ENCODE peak calls at places on chromosomes 5 and 9, in four cellular contexts. X, P, M and Q are unnamed samples.

GRCh38 chr9:98316445-98317133 is 61.1 kb upstream of the TBC1D2 start:
- DNase-seq in X (no peak), P (no peak), M (no peak), Q (no peak)

GRCh38 chr5:88140396-88140862 is 128.2 kb downstream of the TMEM161B start:
- DNase-seq in X (no peak), P (no peak), M (no peak), Q (no peak)

GRCh38 chr9:137053944-137054931 is at the start of gene ENTPD2:
- DNase-seq in X (no peak), P (no peak), M (peak), Q (peak)

GRCh38 chr5:177607452-177608192 is 7.7 kb downstream of the B4GALT7 start:
- DNase-seq in X (no peak), P (peak), M (peak), Q (peak)

GRCh38 chr5:138210985-138211384 is 2.1 kb downstream of the CDC23 start:
- DNase-seq in X (no peak), P (no peak), M (no peak), Q (no peak)

GRCh38 chr9:3343671-3344070 is 182.1 kb downstream of the RFX3 start:
- DNase-seq in X (no peak), P (no peak), M (peak), Q (no peak)

GRCh38 chr5:55276771-55277170 is 30.7 kb downstream of the DHX29 start:
- DNase-seq in X (no peak), P (no peak), M (no peak), Q (no peak)

GRCh38 chr5:168889039-168889438 is 309.9 kb upstream of the PANK3 start:
- DNase-seq in X (no peak), P (no peak), M (no peak), Q (no peak)

GRCh38 chr9:71119746-71120145 is 1.7 kb downstream of the TRPM3 start:
- DNase-seq in X (no peak), P (no peak), M (no peak), Q (no peak)

GRCh38 chr5:378301-378891 is 56.9 kb downstream of the AHRR start:
- DNase-seq in X (no peak), P (peak), M (no peak), Q (no peak)

GRCh38 chr5:144273232-144274027 is 102.8 kb downstream of the KCTD16 start:
- DNase-seq in X (no peak), P (no peak), M (no peak), Q (no peak)

GRCh38 chr5:61534481-61535267 is 202.6 kb downstream of the ZSWIM6 start:
- DNase-seq in X (no peak), P (no peak), M (no peak), Q (no peak)

DNA sequence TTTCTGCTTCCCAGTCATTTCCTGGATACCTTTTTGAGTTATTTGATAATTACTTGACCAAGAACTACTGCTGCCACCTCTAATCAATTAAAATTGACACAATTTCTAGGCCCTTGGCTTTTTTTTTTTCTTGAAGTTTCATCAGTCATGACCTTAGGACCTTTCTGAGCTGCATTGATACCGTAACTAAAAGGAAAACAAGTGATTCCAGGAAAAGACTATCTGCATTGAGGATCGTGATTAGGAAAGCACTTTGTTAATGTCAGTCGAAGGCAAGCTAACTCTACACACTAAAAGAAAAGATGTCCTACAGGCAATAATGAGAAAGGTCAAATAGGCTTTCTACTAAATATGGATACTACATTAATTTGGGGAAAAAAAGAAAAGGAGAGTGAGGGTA is 69.9 kb downstream of the ARSB start:
- DNase-seq in X (no peak), P (no peak), M (no peak), Q (no peak)
- TF ChIP-seq JUND in X (no peak), P (no peak), M (no peak), Q (no peak)

DNA sequence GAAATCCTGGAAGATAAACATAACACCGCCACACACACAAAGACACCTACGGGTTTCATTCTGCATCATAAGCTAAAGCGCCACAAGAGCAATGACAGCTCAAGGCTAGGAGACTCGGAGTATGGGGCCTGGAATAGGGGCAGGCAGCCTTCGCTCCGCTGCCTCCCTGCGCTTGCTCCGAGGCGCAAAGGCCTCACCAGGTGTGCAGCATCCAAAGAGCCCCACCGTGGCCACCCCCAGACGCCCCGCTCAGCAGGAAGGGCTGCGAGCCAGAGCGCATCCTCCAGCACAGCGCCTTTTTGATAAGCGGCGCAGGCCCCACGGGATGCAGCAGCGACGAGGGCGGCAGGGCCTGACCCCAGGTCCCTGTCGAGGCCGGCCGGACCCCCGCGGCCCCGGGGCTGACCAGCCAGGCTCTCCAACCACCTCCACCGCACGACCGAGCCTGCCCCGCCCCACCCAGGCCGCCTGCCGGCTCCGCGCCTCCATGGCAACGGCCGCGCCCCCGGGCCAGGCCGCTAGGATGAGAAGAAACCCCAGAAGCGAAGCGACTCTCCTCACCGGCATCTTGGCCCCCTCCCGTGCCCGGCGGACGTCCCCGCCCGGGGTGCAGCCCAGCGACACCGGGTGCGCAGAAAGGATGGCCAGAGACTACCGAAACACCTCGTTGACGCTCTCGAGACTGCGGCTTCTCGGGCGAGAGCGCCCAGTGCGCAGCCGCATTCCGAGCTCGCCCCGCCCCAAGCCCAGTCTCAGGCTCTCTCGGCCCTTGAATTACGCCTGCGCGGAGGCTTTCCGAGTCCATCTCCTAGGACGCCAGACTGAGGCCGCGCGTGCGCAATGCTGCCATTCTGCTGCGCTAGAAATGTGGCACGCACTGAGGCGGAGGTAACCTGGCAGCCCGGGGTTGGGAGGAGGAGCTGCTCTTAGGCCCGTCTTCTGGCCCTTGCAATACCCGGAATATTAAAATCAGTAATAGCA is at the start of gene KIF3A:
- DNase-seq in X (peak), P (peak), M (peak), Q (peak)
- TF ChIP-seq JUND in X (no peak), P (no peak), M (no peak), Q (no peak)

GRCh38 chr5:1706428-1706827 is 93.2 kb downstream of the MRPL36 start:
- DNase-seq in X (no peak), P (no peak), M (no peak), Q (no peak)
- TF ChIP-seq JUND in X (no peak), P (no peak), M (no peak), Q (no peak)

DNA sequence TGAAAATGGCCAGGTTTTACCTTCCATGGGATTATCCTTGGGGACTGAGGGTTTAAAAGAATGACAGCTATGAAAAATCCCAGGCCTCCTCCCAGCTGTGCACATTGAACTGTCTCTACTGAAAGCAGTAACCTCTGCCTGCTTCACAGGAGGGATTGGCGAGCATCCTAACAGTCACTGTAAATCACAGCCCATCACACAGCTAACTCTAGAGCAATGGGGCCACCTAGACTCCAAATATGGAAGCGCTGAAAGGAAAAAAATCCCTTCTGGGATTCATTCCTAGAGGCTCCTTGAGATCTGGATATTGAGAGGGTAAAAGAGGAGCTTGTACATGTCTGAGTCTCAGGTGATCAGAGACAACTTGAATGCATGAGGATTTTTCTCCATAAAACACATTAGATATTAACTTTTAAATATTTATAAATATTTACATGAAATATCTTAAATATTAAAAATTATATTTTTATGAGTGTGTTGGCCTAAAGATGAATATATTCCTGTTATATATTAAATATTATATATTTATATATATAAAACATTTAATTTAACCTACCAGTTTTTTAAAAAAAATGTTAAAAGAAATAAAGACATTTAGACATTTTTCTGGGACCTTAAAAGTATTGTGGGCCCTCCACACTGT is 133.8 kb upstream of the SLC24A2 start:
- DNase-seq in X (peak), P (peak), M (peak), Q (peak)
- TF ChIP-seq JUND in X (no peak), P (no peak), M (no peak), Q (no peak)